ENCODE peak calls at places on chromosomes 6 and 20, in six cellular contexts. D is Right ventricle myocardium superior, U is progenitor cell of endocrine pancreas, Q is left ventricle myocardium inferior, H is HFFc6, I is NCI-H1105 treated with DMSO at 0.1 percent for 48 hours. V is an unnamed sample.

GRCh38 chr6:116741571-116741970 is 23.9 kb downstream of the FAM162B start:
- DNase-seq in D (no peak), U (no peak), Q (no peak), H (no peak), I (no peak), V (no peak)

GRCh38 chr6:69555239-69555638 is 241.6 kb downstream of the LMBRD1 start:
- DNase-seq in D (no peak), U (no peak), Q (no peak), H (no peak), I (no peak), V (no peak)

GRCh38 chr6:36244641-36245280 is 25.1 kb upstream of the PNPLA1 start:
- DNase-seq in D (no peak), U (peak; percentile 26), Q (no peak), H (no peak), I (no peak), V (no peak)

GRCh38 chr6:130771741-130772140 is 55.5 kb upstream of the SMLR1 start:
- DNase-seq in D (no peak), U (no peak), Q (no peak), H (no peak), I (no peak), V (no peak)

GRCh38 chr6:38773338-38773737 is 58.2 kb downstream of the DNAH8 start:
- DNase-seq in D (no peak), U (no peak), Q (no peak), H (no peak), I (no peak), V (no peak)

GRCh38 chr20:20663841-20664240 is 48.6 kb downstream of the RALGAPA2 start:
- DNase-seq in D (no peak), U (no peak), Q (no peak), H (no peak), I (no peak), V (peak; percentile 9)

GRCh38 chr6:34030831-34031566 is 114.9 kb downstream of the GRM4 start:
- DNase-seq in D (no peak), U (no peak), Q (no peak), H (no peak), I (no peak), V (no peak)

GRCh38 chr6:110329729-110330436 is 28.3 kb downstream of the METTL24 start:
- DNase-seq in D (no peak), U (no peak), Q (no peak), H (peak; percentile 1), I (no peak), V (peak; percentile 58)

GRCh38 chr6:15882345-15882744 is 219.5 kb upstream of the DTNBP1 start:
- DNase-seq in D (no peak), U (no peak), Q (no peak), H (no peak), I (no peak), V (no peak)

GRCh38 chr6:169800668-169801395 is 49.4 kb downstream of the ERMARD start:
- DNase-seq in D (no peak), U (peak; percentile 43), Q (no peak), H (peak; percentile 58), I (no peak), V (peak; percentile 85)

GRCh38 chr6:167508919-167509852 is 184.3 kb downstream of the TTLL2 start:
- DNase-seq in D (peak; percentile 34), U (no peak), Q (no peak), H (no peak), I (no peak), V (no peak)

GRCh38 chr6:492816-493414 is 101.4 kb downstream of the IRF4 start:
- DNase-seq in D (no peak), U (no peak), Q (no peak), H (no peak), I (no peak), V (no peak)

GRCh38 chr20:57941121-57941522 is 231.3 kb upstream of the PMEPA1 start:
- DNase-seq in D (no peak), U (no peak), Q (no peak), H (no peak), I (no peak), V (no peak)

GRCh38 chr20:49063279-49063678 is 17.2 kb downstream of the CSE1L start:
- DNase-seq in D (no peak), U (no peak), Q (no peak), H (no peak), I (no peak), V (no peak)

GRCh38 chr6:170257376-170257775 is 33.5 kb downstream of the DLL1 start:
- DNase-seq in D (no peak), U (no peak), Q (no peak), H (no peak), I (no peak), V (no peak)

GRCh38 chr6:133241088-133241900 is at the start of gene EYA4:
- DNase-seq in D (peak; percentile 56), U (peak; percentile 17), Q (peak; percentile 44), H (no peak), I (no peak), V (peak; percentile 44)

GRCh38 chr6:132483779-132484679 is 28.9 kb downstream of the STX7 start:
- DNase-seq in D (no peak), U (peak; percentile 16), Q (no peak), H (peak; percentile 66), I (peak; percentile 65), V (peak; percentile 80)

GRCh38 chr20:21511850-21512633 is 1.8 kb downstream of the NKX2-2 start:
- DNase-seq in D (no peak), U (peak; percentile 17), Q (no peak), H (no peak), I (no peak), V (no peak)

GRCh38 chr20:21436186-21436585 is 38.9 kb upstream of the NKX2-4 start:
- DNase-seq in D (no peak), U (no peak), Q (no peak), H (peak; percentile 90), I (no peak), V (peak; percentile 91)

GRCh38 chr6:64703922-64704321 is 1003.1 kb downstream of the EYS start:
- DNase-seq in D (no peak), U (no peak), Q (no peak), H (no peak), I (no peak), V (no peak)

GRCh38 chr6:101445527-101445926 is 52.0 kb downstream of the GRIK2 start:
- DNase-seq in D (no peak), U (no peak), Q (no peak), H (peak; percentile 64), I (no peak), V (peak; percentile 62)

GRCh38 chr6:26017567-26017966 is 55.0 kb downstream of the TRIM38 start:
- DNase-seq in D (peak; percentile 74), U (no peak), Q (peak; percentile 67), H (peak; percentile 94), I (no peak), V (peak; percentile 96)

GRCh38 chr20:48737463-48738093 is 90.2 kb downstream of the PREX1 start:
- DNase-seq in D (no peak), U (no peak), Q (no peak), H (no peak), I (no peak), V (no peak)

GRCh38 chr6:42454428-42454791 is 2.7 kb upstream of the TRERF1 start:
- DNase-seq in D (peak; percentile 77), U (peak; percentile 24), Q (peak; percentile 63), H (no peak), I (no peak), V (peak; percentile 13)

GRCh38 chr6:89138173-89138572 is 7.7 kb upstream of the PM20D2 start:
- DNase-seq in D (no peak), U (no peak), Q (no peak), H (no peak), I (peak; percentile 72), V (no peak)

GRCh38 chr6:121436966-121437756 is 1.7 kb downstream of the GJA1 start:
- DNase-seq in D (peak; percentile 64), U (peak; percentile 39), Q (peak; percentile 46), H (peak; percentile 21), I (peak; percentile 47), V (peak; percentile 73)

GRCh38 chr6:53673138-53673801 is 7.7 kb upstream of the KLHL31 start:
- DNase-seq in D (no peak), U (no peak), Q (no peak), H (peak; percentile 45), I (no peak), V (peak; percentile 49)

GRCh38 chr6:21664263-21665081 is 70.9 kb downstream of the SOX4 start:
- DNase-seq in D (peak; percentile 47), U (peak; percentile 30), Q (peak; percentile 31), H (no peak), I (no peak), V (peak; percentile 60)

GRCh38 chr6:157649311-157650260 is 173.5 kb upstream of the SNX9 start:
- DNase-seq in D (no peak), U (no peak), Q (no peak), H (no peak), I (peak; percentile 90), V (no peak)

GRCh38 chr6:74366634-74367033 is 670.6 kb downstream of the CD109 start:
- DNase-seq in D (no peak), U (no peak), Q (no peak), H (peak; percentile 15), I (no peak), V (peak; percentile 84)

GRCh38 chr6:73579851-73580246 is 59.0 kb upstream of the EEF1A1 start:
- DNase-seq in D (no peak), U (no peak), Q (no peak), H (peak; percentile 85), I (no peak), V (peak; percentile 92)

GRCh38 chr20:57503035-57503658 is 21.8 kb downstream of the CTCFL start:
- DNase-seq in D (no peak), U (no peak), Q (no peak), H (no peak), I (no peak), V (no peak)

V was measured in GM23248.